ENCODE peak calls at places on chromosomes 5 and 9, in eight cellular contexts. S, Y, X, Z, V, E, B and L are unnamed samples. For H3K36me3, the result is how much of the 10 kb centered on the place peaks cover.

GRCh38 chr9:116687074-116687761 is at the start of gene TRIM32:
- DNase-seq in X (peak), Z (peak), B (peak), E (peak), V (peak), S (peak), Y (peak), L (peak)

GRCh38 chr9:26394025-26394424 is 498.6 kb downstream of the CAAP1 start:
- DNase-seq in B (no peak), X (no peak), V (no peak), E (no peak), Y (no peak), S (no peak), Z (no peak), L (no peak)

GRCh38 chr9:94178927-94179326 is 80.2 kb upstream of the ZNF169 start:
- DNase-seq in V (no peak), Y (no peak), X (no peak), S (no peak), E (no peak), B (no peak), Z (no peak), L (no peak)

GRCh38 chr5:78008356-78008967 is 232.3 kb upstream of the TBCA start:
- DNase-seq in S (no peak), E (peak), X (no peak), Z (peak), B (no peak), Y (no peak), V (no peak), L (no peak)

GRCh38 chr9:71980266-71981018 is 69.0 kb downstream of the C9orf85 start:
- DNase-seq in B (no peak), S (no peak), Y (no peak), E (no peak), V (no peak), Z (no peak), X (no peak), L (no peak)

GRCh38 chr5:17816947-17817346 is 182.7 kb downstream of the TAF11L14 start:
- DNase-seq in Z (no peak), X (no peak), Y (no peak), V (no peak), B (no peak), S (no peak), E (no peak), L (no peak)

GRCh38 chr5:154465169-154465568 is 12.9 kb downstream of the HAND1 start:
- DNase-seq in V (no peak), Y (no peak), S (peak), X (no peak), E (no peak), B (no peak), Z (peak), L (no peak)

GRCh38 chr9:105858284-105858683 is 163.9 kb downstream of the TMEM38B start:
- DNase-seq in B (no peak), E (no peak), Z (no peak), X (no peak), Y (no peak), V (no peak), S (no peak), L (no peak)

GRCh38 chr9:125648294-125648693 is 58.7 kb downstream of the MAPKAP1 start:
- DNase-seq in S (no peak), E (peak), B (no peak), Y (no peak), X (no peak), Z (no peak), V (no peak), L (no peak)

GRCh38 chr5:86118542-86118941 is 499.2 kb upstream of the COX7C start:
- DNase-seq in E (no peak), V (no peak), S (no peak), Y (no peak), X (no peak), B (peak), Z (no peak), L (no peak)

GRCh38 chr5:72328172-72328571 is 8.0 kb downstream of the PTCD2 start:
- DNase-seq in Y (peak), E (no peak), S (no peak), X (no peak), B (no peak), V (peak), Z (peak), L (no peak)

GRCh38 chr5:106876298-106876622 is 794.5 kb downstream of the EFNA5 start:
- DNase-seq in V (no peak), Z (no peak), X (no peak), E (no peak), B (no peak), Y (no peak), S (no peak), L (no peak)
- TF ChIP-seq CTCF in V (no peak), Z (no peak), X (no peak), E (no peak), B (no peak), Y (no peak), S (no peak), L (no peak)

DNA sequence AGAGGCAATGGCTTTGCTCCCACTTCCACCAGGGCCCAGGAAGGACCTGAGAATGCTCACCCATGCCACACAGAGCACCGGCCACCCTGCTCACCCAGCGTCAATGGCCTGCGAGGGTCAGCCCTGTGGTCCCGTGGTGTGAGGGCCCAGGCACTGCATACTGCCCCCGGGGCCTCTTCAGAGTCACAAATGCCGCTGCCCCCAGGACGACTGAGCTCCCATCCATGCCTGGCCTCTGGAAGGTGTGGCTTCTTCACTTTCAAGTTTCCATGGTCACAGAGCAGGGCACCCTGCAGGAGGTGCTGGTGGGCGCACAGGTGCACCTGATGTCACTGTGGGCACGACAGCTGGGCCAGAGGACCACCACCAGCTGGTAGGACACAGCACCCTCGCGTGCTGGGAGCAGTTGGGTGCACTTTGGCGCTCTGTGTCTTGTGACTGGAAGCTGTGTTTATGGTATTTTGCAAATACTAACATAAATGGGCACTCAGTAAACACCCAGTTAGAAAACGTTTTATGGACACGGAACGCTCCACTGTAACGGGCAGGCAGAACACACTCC is 12.5 kb upstream of the ZDHHC11 start:
- DNase-seq in E (no peak), X (no peak), Y (no peak), V (no peak), B (no peak), Z (no peak), S (no peak), L (no peak)
- H3K36me3 ChIP-seq in E (under half), X (under half), Y (half or more), V (half or more), B (half or more), Z (under half), S (under half), L (under half)

DNA sequence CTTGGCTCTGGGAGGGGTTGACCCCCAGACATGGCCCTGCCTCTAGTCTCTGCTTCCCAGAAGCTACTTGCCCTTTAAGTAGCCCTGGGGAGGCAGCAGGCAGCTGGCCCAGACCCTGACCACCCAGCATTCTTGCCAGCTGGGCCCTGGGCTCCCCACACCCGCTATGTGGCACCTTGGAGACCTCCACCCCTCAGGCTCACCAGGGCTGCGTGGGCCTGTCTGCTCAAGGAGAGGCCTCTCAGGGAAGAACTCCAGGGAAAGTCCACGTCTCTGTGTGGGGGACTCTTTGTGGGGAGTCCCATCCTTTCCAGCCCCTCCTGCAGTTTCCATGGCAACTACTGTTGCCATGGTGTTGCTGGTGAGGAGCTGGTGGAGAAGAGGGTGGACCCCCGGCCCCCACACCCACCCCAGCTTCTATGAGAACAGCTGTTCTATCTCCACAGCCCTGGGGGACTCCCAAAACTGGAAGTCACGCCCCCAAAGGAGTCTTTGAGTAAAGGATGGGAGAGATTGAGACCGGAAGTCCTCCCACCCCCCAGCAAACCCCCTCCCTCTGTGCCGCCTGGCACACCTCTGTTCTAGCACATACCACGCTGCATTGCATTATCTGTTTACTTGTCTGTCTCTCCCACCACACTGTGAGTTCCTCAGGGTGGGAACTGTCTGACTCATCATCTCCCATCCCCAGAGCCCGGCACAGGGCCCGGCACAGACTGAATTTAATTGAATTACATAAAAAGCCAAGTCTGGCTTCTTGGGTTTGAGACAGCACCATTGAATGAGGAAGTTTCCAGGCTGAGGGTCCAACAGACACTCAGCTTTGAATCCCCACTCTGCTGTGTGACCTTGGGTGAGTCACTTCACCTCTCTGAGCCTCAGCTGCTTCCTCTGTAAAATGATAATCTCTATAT is 12.6 kb downstream of the DNM1 start:
- DNase-seq in E (peak), B (peak), Z (no peak), X (peak), S (no peak), Y (peak), V (peak), L (no peak)
- H3K27ac ChIP-seq in E (no peak), B (no peak), Z (no peak), X (peak), S (no peak), Y (peak), V (no peak), L (no peak)

GRCh38 chr5:8997542-8998070 is 548.3 kb downstream of the SEMA5A start:
- DNase-seq in X (no peak), V (no peak), Z (no peak), S (no peak), E (no peak), B (no peak), Y (no peak), L (no peak)

DNA sequence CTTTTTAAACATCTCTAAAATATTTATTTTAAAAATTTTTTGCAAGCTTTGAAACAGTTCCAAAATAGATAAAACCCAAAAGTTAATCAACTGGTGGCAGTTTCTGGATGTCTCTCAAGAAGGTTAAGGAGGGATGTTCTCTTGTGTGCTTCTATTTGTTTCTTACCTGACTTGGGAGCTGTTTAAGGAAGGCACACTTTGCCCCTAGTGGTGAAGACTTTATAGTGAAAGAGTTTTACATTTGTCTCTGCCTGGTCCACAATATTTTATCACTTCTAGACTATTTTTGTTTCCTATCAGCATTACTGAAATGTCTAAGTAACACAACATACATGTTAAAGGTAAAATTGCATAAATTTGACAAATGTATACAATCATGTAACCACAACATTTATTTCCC is 552.8 kb downstream of the SEMA5A start:
- DNase-seq in V (no peak), E (no peak), X (no peak), B (peak), S (no peak), Y (no peak), Z (no peak), L (no peak)
- TF ChIP-seq CTCF in V (no peak), E (no peak), X (no peak), B (no peak), S (peak), Y (no peak), Z (no peak), L (no peak)

GRCh38 chr9:131129183-131129582 is 3.8 kb downstream of the NUP214 start:
- DNase-seq in Y (no peak), E (no peak), X (no peak), V (no peak), S (no peak), B (no peak), Z (no peak), L (no peak)
- H3K36me3 ChIP-seq in Y (half or more), E (under half), X (half or more), V (half or more), S (under half), B (half or more), Z (half or more), L (under half)